ENCODE peak calls at places on chromosome 1, in four cellular contexts. N, U, M and P are unnamed samples.

GRCh38 chr1:119816407-119816806 is 5.1 kb upstream of the REG4 start:
- DNase-seq in M (no peak), N (peak; percentile 67), U (no peak), P (no peak)

GRCh38 chr1:115377411-115377810 is 39.4 kb upstream of the NGF start:
- DNase-seq in M (no peak), U (no peak), N (peak; percentile 50), P (no peak)

GRCh38 chr1:236997882-236998281 is 6.4 kb downstream of the MT1HL1 start:
- DNase-seq in U (no peak), M (no peak), N (no peak), P (no peak)

GRCh38 chr1:162187676-162188075 is 118.2 kb downstream of the NOS1AP start:
- DNase-seq in N (peak; percentile 55), U (no peak), M (no peak), P (no peak)

GRCh38 chr1:64654519-64655341 is 90.1 kb upstream of the RAVER2 start:
- DNase-seq in U (no peak), N (peak; percentile 43), M (no peak), P (peak; percentile 22)

GRCh38 chr1:187909382-187909781 is 1080.6 kb downstream of the PLA2G4A start:
- DNase-seq in N (no peak), M (no peak), U (no peak), P (no peak)

GRCh38 chr1:231507476-231508355 is 20.8 kb upstream of the TSNAX start:
- DNase-seq in M (no peak), U (no peak), N (no peak), P (no peak)

GRCh38 chr1:234564035-234565029 is 45.6 kb downstream of the IRF2BP2 start:
- DNase-seq in N (peak; percentile 70), U (no peak), M (peak; percentile 51), P (peak; percentile 64)

GRCh38 chr1:101302831-101303511 is 66.2 kb downstream of the S1PR1 start:
- DNase-seq in U (no peak), M (no peak), N (peak; percentile 66), P (peak; percentile 14)

GRCh38 chr1:172347416-172347815 is 73.1 kb upstream of the C1orf105 start:
- DNase-seq in M (no peak), N (no peak), U (no peak), P (no peak)